ENCODE peak calls at places on chromosome 1, in seven cellular contexts. K, B, Z, T, A, I and Y are unnamed samples.

GRCh38 chr1:24955161-24955560 is 25.1 kb upstream of the RUNX3 start:
- DNase-seq in B (no peak), I (no peak), Z (no peak), K (no peak), T (no peak), A (no peak), Y (no peak)

GRCh38 chr1:233289676-233290075 is 5.8 kb downstream of the PCNX2 start:
- DNase-seq in I (no peak), B (no peak), A (no peak), T (no peak), K (no peak), Z (no peak), Y (no peak)

GRCh38 chr1:54663723-54664122 is 22.1 kb downstream of the MROH7 start:
- DNase-seq in Z (no peak), B (no peak), K (no peak), A (no peak), I (no peak), T (no peak), Y (no peak)

GRCh38 chr1:116874622-116875277 is 35.0 kb upstream of the PTGFRN start:
- DNase-seq in T (no peak), B (no peak), A (peak; percentile 35), I (no peak), K (no peak), Z (no peak), Y (no peak)

GRCh38 chr1:69553726-69554125 is 14.0 kb upstream of the LRRC7 start:
- DNase-seq in I (no peak), T (no peak), B (no peak), Z (no peak), K (no peak), A (no peak), Y (no peak)

GRCh38 chr1:200130552-200130951 is 103.0 kb downstream of the NR5A2 start:
- DNase-seq in Z (no peak), B (no peak), K (no peak), A (no peak), T (no peak), I (no peak), Y (peak; percentile 54)

GRCh38 chr1:227043755-227044154 is 103.7 kb downstream of the COQ8A start:
- DNase-seq in K (no peak), Z (no peak), I (no peak), T (no peak), B (no peak), A (peak; percentile 6), Y (no peak)

GRCh38 chr1:15836772-15837669 is 10.5 kb upstream of the SPEN start:
- DNase-seq in T (peak; percentile 54), A (no peak), B (peak; percentile 14), K (no peak), Z (peak; percentile 55), I (peak; percentile 34), Y (no peak)

DNA sequence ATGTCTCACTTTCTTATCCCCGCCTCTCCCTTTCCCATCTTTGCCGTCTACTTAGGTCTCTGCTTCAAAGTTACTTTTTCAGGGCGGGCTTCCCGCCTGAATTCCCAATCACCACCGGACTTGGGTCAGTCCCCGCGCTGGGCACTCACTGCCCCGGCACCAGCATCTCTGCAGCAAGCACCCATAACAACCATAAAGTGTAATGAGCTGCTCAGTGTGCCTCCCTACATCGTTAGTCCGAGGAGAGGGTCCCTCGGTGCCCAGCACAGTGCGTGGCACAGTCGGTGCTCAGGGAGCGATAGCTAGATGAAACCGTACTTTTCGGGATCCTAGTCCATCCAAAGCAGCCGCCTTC is 633 bp upstream of the CTPS1 start:
- DNase-seq in T (no peak), I (no peak), Z (no peak), A (no peak), B (no peak), K (no peak), Y (no peak)
- H3K4me3 ChIP-seq in T (peak overlapping the region; percentile 79), I (peak overlapping the region; percentile 64), Z (no peak overlapping the region), A (peak overlapping the region; percentile 70), B (peak overlapping the region; percentile 91), K (peak overlapping the region; percentile 17), Y (peak overlapping the region; percentile 75)

GRCh38 chr1:31757204-31757679 is 6.9 kb downstream of the ADGRB2 start:
- DNase-seq in K (no peak), B (no peak), I (no peak), Z (no peak), A (no peak), T (no peak), Y (no peak)
- TF ChIP-seq CTCF in K (no peak), B (no peak), I (no peak), Z (no peak), A (no peak), T (no peak), Y (no peak)

GRCh38 chr1:87594736-87595383 is 266.2 kb downstream of the LMO4 start:
- DNase-seq in B (no peak), Z (no peak), A (no peak), T (no peak), K (no peak), I (no peak), Y (no peak)
- H3K4me3 ChIP-seq in B (no peak overlapping the region), Z (no peak overlapping the region), A (no peak overlapping the region), T (no peak overlapping the region), K (no peak overlapping the region), I (no peak overlapping the region), Y (no peak overlapping the region)

GRCh38 chr1:171220551-171221175 is 27.6 kb upstream of the FMO1 start:
- DNase-seq in K (no peak), T (no peak), Z (no peak), I (no peak), B (no peak), A (no peak), Y (no peak)
- TF ChIP-seq CTCF in K (no peak), T (no peak), Z (no peak), I (no peak), B (no peak), A (no peak), Y (no peak)